ENCODE peak calls at places on chromosomes 4 and X, in seven cellular contexts. U is IMR-90, D is MM.1S, Q is GM23248, H is PC-3, A is neural progenitor cell, V is HCT116. E is an unnamed sample.

GRCh38 chr4:136078971-136079370 is 1453.3 kb downstream of the PCDH18 start:
- DNase-seq in V (no peak), H (no peak), A (no peak), Q (no peak), D (peak), U (peak), E (no peak)

GRCh38 chrX:85611926-85612325 is 232.5 kb upstream of the POF1B start:
- DNase-seq in Q (peak), U (peak), H (peak), V (no peak), D (peak), A (no peak), E (no peak)

GRCh38 chr4:10347281-10347795 is 109.9 kb downstream of the ZNF518B start:
- DNase-seq in V (no peak), A (no peak), D (no peak), Q (no peak), H (no peak), U (no peak), E (peak)

GRCh38 chr4:40648141-40648540 is 18.5 kb upstream of the RBM47 start:
- DNase-seq in H (no peak), Q (no peak), D (no peak), U (no peak), A (no peak), V (no peak), E (no peak)

GRCh38 chr4:41573458-41574129 is 35.6 kb downstream of the LIMCH1 start:
- DNase-seq in D (no peak), V (no peak), H (peak), U (no peak), A (no peak), Q (peak), E (no peak)

GRCh38 chr4:4667643-4668081 is 125.8 kb upstream of the STX18 start:
- DNase-seq in Q (peak), A (peak), H (no peak), D (no peak), U (no peak), V (no peak), E (no peak)

GRCh38 chr4:181259081-181259480 is 984.1 kb upstream of the TENM3 start:
- DNase-seq in U (no peak), A (no peak), H (no peak), D (no peak), Q (no peak), V (no peak), E (no peak)

GRCh38 chrX:99857455-99857854 is 552.6 kb downstream of the PCDH19 start:
- DNase-seq in U (no peak), H (no peak), Q (no peak), V (no peak), D (no peak), A (peak), E (no peak)

GRCh38 chr4:38985363-38986065 is 46.7 kb downstream of the TMEM156 start:
- DNase-seq in H (no peak), V (no peak), A (peak), U (no peak), D (peak), Q (no peak), E (no peak)

GRCh38 chr4:143773998-143774898 is 73.8 kb upstream of the FREM3 start:
- DNase-seq in V (peak), U (peak), D (peak), Q (peak), A (peak), H (peak), E (peak)

GRCh38 chr4:8872402-8873291 is 1.0 kb upstream of the HMX1 start:
- DNase-seq in A (peak), Q (no peak), H (no peak), D (no peak), U (no peak), V (no peak), E (no peak)

GRCh38 chr4:184444953-184445309 is 29.4 kb downstream of the IRF2 start:
- DNase-seq in V (no peak), A (no peak), Q (no peak), H (no peak), D (no peak), U (no peak), E (no peak)

GRCh38 chr4:26780524-26780923 is 80.1 kb upstream of the STIM2 start:
- DNase-seq in U (peak), A (no peak), Q (peak), D (no peak), H (peak), V (no peak), E (no peak)

GRCh38 chr4:146273204-146273901 is 59.0 kb downstream of the REELD1 start:
- DNase-seq in A (no peak), Q (no peak), V (no peak), U (no peak), H (no peak), D (no peak), E (no peak)

GRCh38 chr4:137070614-137071013 is 461.7 kb downstream of the PCDH18 start:
- DNase-seq in Q (no peak), U (no peak), A (peak), V (no peak), H (no peak), D (no peak), E (no peak)

GRCh38 chrX:34130980-34131744 is 952 bp downstream of the FAM47A start:
- DNase-seq in U (no peak), V (no peak), A (no peak), H (no peak), Q (no peak), D (no peak), E (no peak)

GRCh38 chr4:82645868-82646267 is 84.1 kb upstream of the TMEM150C start:
- DNase-seq in V (no peak), A (no peak), Q (no peak), H (no peak), U (no peak), D (no peak), E (no peak)

GRCh38 chr4:142405021-142405991 is 440.8 kb downstream of the INPP4B start:
- DNase-seq in V (no peak), A (peak), D (peak), H (peak), Q (peak), U (peak), E (no peak)

GRCh38 chr4:179521937-179522336 is 2079.7 kb upstream of the AGA start:
- DNase-seq in H (no peak), A (no peak), D (no peak), Q (no peak), U (no peak), V (no peak), E (no peak)

GRCh38 chrX:76148011-76148665 is 24.7 kb upstream of the PBDC1 start:
- DNase-seq in Q (peak), H (peak), U (peak), A (no peak), D (peak), V (no peak), E (peak)

GRCh38 chr4:39770005-39770404 is 72.1 kb downstream of the UBE2K start:
- DNase-seq in H (no peak), Q (no peak), U (no peak), V (no peak), A (no peak), D (no peak), E (no peak)

GRCh38 chr4:187309456-187309855 is 585.8 kb upstream of the FAT1 start:
- DNase-seq in V (no peak), U (peak), D (no peak), A (no peak), Q (peak), H (peak), E (no peak)

GRCh38 chr4:112284662-112285411 is 867 bp downstream of the TIFA start:
- DNase-seq in V (no peak), Q (peak), D (peak), A (no peak), U (peak), H (peak), E (peak)

GRCh38 chrX:71181558-71181909 is 36.9 kb downstream of the NLGN3 start:
- DNase-seq in H (no peak), Q (peak), V (no peak), U (no peak), D (peak), A (peak), E (no peak)

GRCh38 chr4:3280466-3280865 is 12.4 kb upstream of the RGS12 start:
- DNase-seq in A (no peak), D (no peak), Q (no peak), H (no peak), V (no peak), U (no peak), E (no peak)

GRCh38 chr4:138697771-138698170 is 317.8 kb upstream of the NOCT start:
- DNase-seq in Q (peak), U (peak), H (no peak), V (no peak), D (no peak), A (no peak), E (no peak)

GRCh38 chr4:180610317-180610716 is 1632.9 kb upstream of the TENM3 start:
- DNase-seq in Q (no peak), U (peak), V (no peak), H (peak), A (no peak), D (no peak), E (no peak)

GRCh38 chr4:126568652-126569580 is 1063.8 kb upstream of the INTU start:
- DNase-seq in A (no peak), V (no peak), H (no peak), D (no peak), U (no peak), Q (no peak), E (no peak)
- H2AFZ ChIP-seq in A (no peak), V (no peak), H (no peak), D (no peak), U (no peak), Q (peak), E (no peak)

GRCh38 chr4:86099348-86099747 is 260.5 kb downstream of the MAPK10 start:
- DNase-seq in H (no peak), A (no peak), D (no peak), Q (no peak), U (no peak), V (no peak), E (no peak)
- H2AFZ ChIP-seq in H (no peak), A (no peak), D (peak), Q (peak), U (no peak), V (no peak), E (no peak)

DNA sequence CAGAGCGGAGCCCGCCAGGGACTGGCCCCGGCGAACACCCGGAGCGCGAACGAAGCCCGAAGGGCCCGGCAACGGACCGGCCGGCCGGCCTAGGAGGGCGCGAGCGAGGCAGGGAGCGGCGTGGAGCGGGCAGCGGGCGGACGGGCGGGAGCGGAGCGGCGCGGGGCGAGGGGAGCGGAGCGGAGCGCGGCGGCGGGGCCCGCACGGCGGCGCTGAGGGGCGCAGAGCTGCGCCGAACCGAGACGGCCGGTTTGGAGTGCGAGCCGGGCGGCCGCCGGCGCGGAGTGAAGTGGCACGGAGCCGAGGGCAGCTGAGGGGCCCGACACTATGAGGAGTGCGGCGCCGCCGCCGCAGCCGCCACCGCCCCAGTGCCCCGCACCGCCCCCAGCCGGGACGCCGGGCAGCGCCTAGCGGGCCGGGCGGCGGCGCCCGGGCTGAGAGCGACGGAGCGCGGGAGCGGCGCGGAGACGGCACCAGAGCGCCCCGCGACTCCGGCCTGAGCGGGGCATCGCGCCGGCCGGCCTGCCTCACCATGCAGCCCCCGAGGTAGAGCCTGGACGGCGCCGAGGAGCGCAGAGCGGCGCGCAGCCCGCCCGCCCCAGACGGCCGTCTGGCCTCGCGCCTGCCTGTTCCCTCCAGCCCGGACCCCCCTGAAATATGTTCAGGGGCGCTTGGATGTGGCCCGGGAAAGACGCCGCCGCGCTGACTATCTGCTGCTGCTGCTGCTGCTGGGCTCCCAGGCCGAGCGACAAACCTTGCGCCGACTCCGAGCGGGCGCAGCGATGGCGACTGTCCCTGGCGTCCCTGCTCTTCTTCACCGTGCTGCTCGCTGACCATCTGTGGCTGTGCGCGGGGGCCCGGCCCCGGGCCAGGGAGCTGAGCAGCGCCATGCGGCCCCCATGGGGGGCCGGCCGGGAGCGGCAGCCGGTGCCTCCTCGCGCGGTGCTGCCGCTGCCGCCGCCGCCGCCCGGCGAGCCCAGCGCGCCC is 793 bp downstream of the NALF2 start:
- DNase-seq in A (peak), V (no peak), U (no peak), Q (peak), D (no peak), H (no peak), E (no peak)
- H2AFZ ChIP-seq in A (peak), V (no peak), U (no peak), Q (no peak), D (peak), H (no peak), E (no peak)

DNA sequence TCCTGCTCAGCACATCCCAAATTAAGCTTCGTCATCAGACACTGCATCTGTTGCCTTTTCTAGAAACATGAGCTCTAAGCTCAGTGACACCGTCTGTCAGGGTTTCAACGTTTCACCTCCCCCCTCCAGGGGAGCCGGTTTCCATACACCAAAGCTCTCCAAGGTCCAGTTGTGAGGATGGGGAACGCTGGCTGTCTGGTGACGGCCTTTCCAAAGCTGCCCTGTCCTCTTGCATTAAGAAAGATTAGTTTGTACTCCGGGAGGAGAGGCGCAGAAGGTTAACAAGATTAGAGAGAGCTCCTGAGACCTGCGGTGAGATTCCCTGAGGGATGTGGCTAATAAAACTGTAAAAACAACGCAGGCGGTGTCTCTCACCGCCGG is 43.2 kb downstream of the ASMT start:
- DNase-seq in D (no peak), Q (no peak), V (no peak), H (no peak), U (no peak), A (peak), E (no peak)
- H2AFZ ChIP-seq in D (no peak), Q (peak), V (no peak), H (peak), U (peak), A (peak), E (no peak)

GRCh38 chrX:25007059-25008053 is 8.4 kb downstream of the ARX start:
- DNase-seq in A (peak), V (no peak), U (no peak), D (no peak), H (no peak), Q (no peak), E (no peak)
- H2AFZ ChIP-seq in A (no peak), V (no peak), U (no peak), D (no peak), H (no peak), Q (no peak), E (no peak)

GRCh38 chrX:13703589-13703988 is 14.7 kb downstream of the RAB9A start:
- DNase-seq in Q (no peak), U (no peak), V (no peak), D (no peak), A (no peak), H (no peak), E (no peak)
- H2AFZ ChIP-seq in Q (no peak), U (no peak), V (no peak), D (no peak), A (no peak), H (no peak), E (no peak)

GRCh38 chr4:79181190-79181589 is 144.7 kb downstream of the NAA11 start:
- DNase-seq in D (no peak), H (no peak), Q (no peak), U (no peak), A (no peak), V (no peak), E (no peak)
- H2AFZ ChIP-seq in D (no peak), H (no peak), Q (no peak), U (no peak), A (peak), V (no peak), E (no peak)

DNA sequence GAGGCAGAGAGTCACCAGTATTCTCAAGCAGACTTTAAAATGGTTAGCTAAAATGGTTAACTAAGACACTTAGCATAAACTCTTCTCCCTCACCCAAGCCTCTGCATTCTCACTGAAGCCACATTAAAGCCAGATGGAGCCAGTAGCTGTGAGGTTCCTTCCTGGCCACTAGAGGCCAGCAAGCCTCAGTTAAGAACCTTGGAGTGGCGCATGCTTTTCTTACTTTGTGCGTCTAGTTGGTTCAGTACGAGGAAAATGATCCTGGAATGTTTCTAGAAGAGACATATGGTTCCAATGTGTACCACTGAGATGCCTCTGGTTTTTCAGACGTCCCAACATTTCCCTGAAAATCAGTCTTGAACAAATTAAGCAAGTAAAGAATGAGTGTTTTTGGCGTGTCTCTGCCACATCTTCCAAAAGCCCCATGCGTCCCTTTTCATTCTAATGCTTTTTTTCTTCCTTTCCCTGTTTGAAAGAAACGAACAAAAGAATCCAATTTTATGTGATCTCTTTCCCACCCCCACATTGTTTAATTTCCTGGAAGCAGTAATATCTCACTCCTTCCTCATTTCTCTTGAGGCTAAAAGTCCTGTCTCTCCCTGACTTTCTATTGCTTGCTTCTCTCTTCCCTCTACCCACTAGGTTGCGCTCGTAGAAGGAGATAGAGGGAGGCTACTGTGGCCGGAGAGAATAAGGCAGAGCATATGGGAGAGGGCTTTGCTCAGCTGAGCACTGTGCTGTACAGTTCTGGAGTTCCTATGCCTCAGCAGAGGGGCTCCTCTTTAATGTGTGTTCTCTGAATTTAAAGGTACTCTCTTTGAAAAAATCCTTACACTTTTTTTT is 82.9 kb upstream of the TAB3 start:
- DNase-seq in A (peak), H (peak), Q (peak), U (peak), D (peak), V (no peak), E (peak)
- H2AFZ ChIP-seq in A (peak), H (peak), Q (peak), U (no peak), D (peak), V (no peak), E (no peak)

GRCh38 chrX:41066391-41066790 is 18.9 kb upstream of the USP9X start:
- DNase-seq in U (no peak), D (no peak), H (no peak), V (no peak), A (no peak), Q (no peak), E (no peak)

GRCh38 chrX:41064028-41064427 is 21.2 kb upstream of the USP9X start:
- DNase-seq in U (peak), Q (peak), D (no peak), A (no peak), V (no peak), H (peak), E (no peak)

GRCh38 chrX:41067721-41068120 is 17.5 kb upstream of the USP9X start:
- DNase-seq in A (no peak), Q (no peak), D (no peak), U (no peak), H (no peak), V (no peak), E (no peak)

GRCh38 chrX:41066969-41067368 is 18.3 kb upstream of the USP9X start:
- DNase-seq in U (no peak), V (no peak), Q (no peak), A (no peak), H (no peak), D (no peak), E (no peak)
- H2AFZ ChIP-seq in U (no peak), V (no peak), Q (no peak), A (no peak), H (no peak), D (no peak), E (no peak)

E was measured in PC-9.